ENCODE peak calls at places on chromosomes 2 and 18, in eight cellular contexts. O is GM12878, L is A549, R is adrenal gland, Q is neural progenitor cell, I is A673, F is esophagus squamous epithelium, D is left lung. X is an unnamed sample.
A peak's percentile ranks its signal among the peaks of the same experiment; 100 is the strongest.

GRCh38 chr18:36809590-36810381 is 19.0 kb downstream of the TPGS2 start:
- DNase-seq in R (peak; percentile 43), I (peak; percentile 85), F (no peak), L (peak; percentile 59), Q (peak; percentile 84), D (no peak), O (peak; percentile 27), X (no peak)

GRCh38 chr2:127048969-127049897 is 57.7 kb downstream of the BIN1 start:
- DNase-seq in R (peak; percentile 14), D (no peak), Q (no peak), L (no peak), O (no peak), I (no peak), F (no peak), X (no peak)

GRCh38 chr18:50429207-50429948 is 54.5 kb downstream of the SKA1 start:
- DNase-seq in Q (peak; percentile 58), I (peak; percentile 50), R (no peak), F (no peak), O (no peak), D (no peak), L (peak; percentile 5), X (no peak)

GRCh38 chr2:54042908-54043620 is 72.3 kb upstream of the PSME4 start:
- DNase-seq in D (no peak), R (no peak), Q (no peak), F (no peak), L (peak; percentile 32), I (no peak), O (no peak), X (no peak)

GRCh38 chr2:164747786-164748433 is 93.7 kb downstream of the COBLL1 start:
- DNase-seq in D (no peak), L (no peak), F (no peak), I (no peak), R (no peak), Q (no peak), O (no peak), X (no peak)

GRCh38 chr18:35131387-35132283 is 90.4 kb downstream of the MAPRE2 start:
- DNase-seq in I (no peak), O (no peak), F (no peak), Q (no peak), L (no peak), R (no peak), D (no peak), X (no peak)

GRCh38 chr18:76454429-76454828 is 40.6 kb downstream of the ZNF516 start:
- DNase-seq in D (no peak), R (no peak), F (no peak), L (no peak), I (no peak), O (no peak), Q (no peak), X (no peak)

GRCh38 chr2:79530443-79530842 is 17.6 kb downstream of the CTNNA2 start:
- DNase-seq in I (peak; percentile 5), Q (peak; percentile 45), D (no peak), O (no peak), F (no peak), R (no peak), L (peak; percentile 22), X (no peak)

GRCh38 chr2:189954989-189955388 is 107.5 kb downstream of the MSTN start:
- DNase-seq in D (no peak), O (no peak), R (no peak), Q (no peak), L (no peak), F (no peak), I (no peak), X (no peak)

GRCh38 chr2:160019374-160020098 is 42.9 kb downstream of the PLA2R1 start:
- DNase-seq in I (no peak), Q (no peak), F (no peak), R (no peak), O (no peak), L (no peak), D (no peak), X (no peak)

GRCh38 chr2:226366920-226367319 is 432.7 kb downstream of the IRS1 start:
- DNase-seq in Q (no peak), O (no peak), L (no peak), D (no peak), R (no peak), I (no peak), F (no peak), X (no peak)

GRCh38 chr18:7233398-7233797 is 2.5 kb downstream of the LRRC30 start:
- DNase-seq in D (no peak), I (no peak), L (no peak), Q (no peak), O (no peak), R (no peak), F (no peak), X (no peak)

GRCh38 chr2:147945660-147946059 is 74.9 kb downstream of the ORC4 start:
- DNase-seq in F (no peak), R (no peak), L (no peak), I (peak; percentile 9), D (no peak), Q (peak; percentile 40), O (no peak), X (no peak)

GRCh38 chr18:77137851-77138250 is 5.3 kb upstream of the MBP start:
- DNase-seq in I (no peak), L (no peak), Q (no peak), D (no peak), O (no peak), F (no peak), R (no peak), X (no peak)

GRCh38 chr2:110994250-110994961 is 126.3 kb upstream of the BCL2L11 start:
- DNase-seq in D (no peak), I (peak; percentile 48), R (no peak), O (no peak), Q (no peak), L (no peak), F (no peak), X (no peak)

GRCh38 chr18:32346667-32347066 is 124.0 kb downstream of the GAREM1 start:
- DNase-seq in O (no peak), Q (peak; percentile 75), D (no peak), F (no peak), L (no peak), R (no peak), I (no peak), X (no peak)

GRCh38 chr2:49105506-49105905 is 48.8 kb downstream of the FSHR start:
- DNase-seq in I (no peak), L (no peak), R (no peak), F (no peak), Q (no peak), O (no peak), D (no peak), X (no peak)

GRCh38 chr2:195782156-195782555 is 125.1 kb downstream of the SLC39A10 start:
- DNase-seq in O (no peak), L (no peak), Q (no peak), F (no peak), I (no peak), D (no peak), R (no peak), X (no peak)

GRCh38 chr18:4157339-4157738 is 297.8 kb downstream of the DLGAP1 start:
- DNase-seq in D (no peak), L (no peak), R (no peak), F (no peak), O (peak; percentile 19), Q (peak; percentile 14), I (peak; percentile 45), X (no peak)

DNA sequence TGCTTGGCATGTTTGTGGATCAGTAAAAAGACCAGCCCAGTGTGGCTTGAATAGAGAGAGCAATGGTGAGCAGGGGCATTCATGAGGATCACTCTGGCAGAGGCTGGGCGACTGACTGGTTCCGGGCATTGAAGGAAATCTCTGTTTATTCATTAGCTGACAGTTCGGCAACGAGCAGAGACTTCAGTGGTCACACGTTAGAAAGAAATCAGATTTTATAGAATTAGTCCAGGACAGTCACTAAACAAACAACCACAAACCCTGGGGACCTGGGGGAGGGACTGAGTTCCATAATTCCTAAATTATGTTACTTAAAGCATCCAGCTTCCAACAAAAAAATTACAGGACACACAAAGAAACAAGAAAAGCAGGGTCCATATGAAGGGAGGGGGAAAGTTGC is 72.5 kb downstream of the NOL10 start:
- DNase-seq in D (no peak), F (no peak), O (no peak), R (no peak), L (no peak), Q (no peak), I (no peak), X (no peak)
- H3K9me3 ChIP-seq in D (no peaks in the 10 kb centered on the region), F (no peaks in the 10 kb centered on the region), O (no peaks in the 10 kb centered on the region), R (no peaks in the 10 kb centered on the region), L (no peaks in the 10 kb centered on the region), Q (no peaks in the 10 kb centered on the region), I (no peaks in the 10 kb centered on the region), X (no peaks in the 10 kb centered on the region)

DNA sequence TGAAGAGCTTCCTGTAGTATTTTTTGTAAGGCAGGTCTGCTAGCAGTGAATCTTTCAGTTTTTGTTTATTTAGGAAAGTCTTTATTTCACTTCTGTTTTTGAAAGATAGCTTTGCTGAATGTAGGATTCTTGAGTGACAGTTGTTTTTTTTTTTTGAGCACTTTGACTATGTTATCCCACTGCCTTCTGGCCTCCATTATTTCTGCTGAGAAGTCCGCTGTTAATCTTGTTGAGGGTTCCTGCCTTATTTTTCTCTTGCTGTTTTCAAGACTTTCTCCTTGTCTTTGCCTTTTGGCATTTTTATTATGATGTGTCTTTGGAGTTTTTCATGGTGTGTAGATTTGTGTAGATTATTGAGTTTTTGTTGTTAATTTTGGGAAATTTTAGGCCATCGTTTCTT is 21.9 kb downstream of the RBFA start:
- DNase-seq in Q (no peak), D (no peak), L (no peak), F (no peak), I (no peak), R (no peak), O (no peak), X (no peak)
- H3K9me3 ChIP-seq in Q (peaks cover 47% of the 10 kb centered on the region), D (peaks cover 83% of the 10 kb centered on the region), L (peaks cover 28% of the 10 kb centered on the region), F (no peaks in the 10 kb centered on the region), I (peaks cover 50% of the 10 kb centered on the region), R (no peaks in the 10 kb centered on the region), O (peaks cover 4% of the 10 kb centered on the region), X (peaks cover 8% of the 10 kb centered on the region)

GRCh38 chr2:123732563-123732962 is 292.5 kb upstream of the CNTNAP5 start:
- DNase-seq in Q (no peak), R (no peak), F (no peak), I (no peak), L (no peak), O (no peak), D (no peak), X (no peak)
- H3K9me3 ChIP-seq in Q (no peaks in the 10 kb centered on the region), R (no peaks in the 10 kb centered on the region), F (no peaks in the 10 kb centered on the region), I (peaks cover 4% of the 10 kb centered on the region), L (no peaks in the 10 kb centered on the region), O (no peaks in the 10 kb centered on the region), D (no peaks in the 10 kb centered on the region), X (peaks cover 4% of the 10 kb centered on the region)

GRCh38 chr2:228866044-228866443 is 405.0 kb downstream of the PID1 start:
- DNase-seq in D (no peak), R (no peak), O (no peak), L (no peak), Q (no peak), F (no peak), I (no peak), X (no peak)

GRCh38 chr2:228867406-228867805 is 403.7 kb downstream of the PID1 start:
- DNase-seq in Q (no peak), L (no peak), O (no peak), D (no peak), F (no peak), I (no peak), R (no peak), X (no peak)

GRCh38 chr2:228870993-228871392 is 400.1 kb downstream of the PID1 start:
- DNase-seq in R (no peak), I (no peak), L (no peak), O (no peak), D (no peak), F (no peak), Q (no peak), X (no peak)

GRCh38 chr2:228866781-228867180 is 404.3 kb downstream of the PID1 start:
- DNase-seq in D (no peak), L (no peak), I (no peak), R (no peak), F (no peak), O (no peak), Q (no peak), X (no peak)

GRCh38 chr2:228869601-228870264 is 401.4 kb downstream of the PID1 start:
- DNase-seq in R (no peak), L (no peak), D (no peak), F (no peak), Q (no peak), I (no peak), O (no peak), X (no peak)
- H3K9me3 ChIP-seq in R (no peaks in the 10 kb centered on the region), L (no peaks in the 10 kb centered on the region), D (peaks cover 18% of the 10 kb centered on the region), F (no peaks in the 10 kb centered on the region), Q (no peaks in the 10 kb centered on the region), I (peaks cover 12% of the 10 kb centered on the region), O (no peaks in the 10 kb centered on the region), X (no peaks in the 10 kb centered on the region)

X was measured in T-helper 17 cell.